ENCODE peak calls at places on chromosomes 4 and X, in nine cellular contexts. X is lower lobe of right lung, W is left ventricle myocardium inferior, V is AG04449, J is heart right ventricle, B is A549, G is BE2C, Q is PC-9, L is foreskin fibroblast. K is an unnamed sample.

GRCh38 chrX:34778961-34779360 is 121.9 kb upstream of the TMEM47 start:
- DNase-seq in X (no peak), V (peak; percentile 12), G (no peak), L (peak; percentile 74), B (no peak), Q (no peak), W (no peak), J (no peak), K (no peak)

GRCh38 chr4:121551271-121551670 is 145.5 kb downstream of the ANXA5 start:
- DNase-seq in Q (no peak), G (no peak), L (peak; percentile 66), W (no peak), X (no peak), B (no peak), V (no peak), J (no peak), K (no peak)

GRCh38 chr4:79574741-79575451 is 166.9 kb upstream of the GK2 start:
- DNase-seq in V (no peak), J (no peak), G (no peak), L (no peak), B (no peak), Q (no peak), W (no peak), X (no peak), K (no peak)

GRCh38 chr4:39664828-39665731 is 26.4 kb upstream of the SMIM14 start:
- DNase-seq in J (no peak), X (no peak), L (peak; percentile 78), V (no peak), G (no peak), B (peak; percentile 32), Q (no peak), W (no peak), K (no peak)

GRCh38 chrX:39905475-39905889 is 192.3 kb downstream of the BCOR start:
- DNase-seq in J (no peak), V (no peak), G (no peak), B (no peak), Q (no peak), W (no peak), L (peak; percentile 11), X (no peak), K (no peak)

GRCh38 chr4:109302366-109303140 is at the start of gene COL25A1:
- DNase-seq in W (peak; percentile 51), X (peak; percentile 66), Q (no peak), V (no peak), G (peak; percentile 93), B (peak; percentile 5), J (peak; percentile 53), L (peak; percentile 64), K (peak; percentile 8)

GRCh38 chr4:183398298-183399129 is 45.9 kb upstream of the CDKN2AIP start:
- DNase-seq in Q (no peak), J (peak; percentile 56), W (peak; percentile 72), G (peak; percentile 86), B (peak; percentile 63), V (no peak), L (peak; percentile 94), X (peak; percentile 83), K (peak; percentile 67)

GRCh38 chr4:45079616-45080015 is 353.3 kb upstream of the GNPDA2 start:
- DNase-seq in G (no peak), W (no peak), J (no peak), X (no peak), L (no peak), B (no peak), V (no peak), Q (no peak), K (no peak)

GRCh38 chrX:20374866-20375530 is 108.3 kb upstream of the RPS6KA3 start:
- DNase-seq in W (no peak), G (no peak), V (no peak), X (no peak), B (no peak), J (no peak), L (no peak), Q (peak; percentile 67), K (no peak)

GRCh38 chrX:9312922-9313867 is 151.7 kb upstream of the TBL1X start:
- DNase-seq in X (peak; percentile 69), B (peak; percentile 39), Q (no peak), G (peak; percentile 45), V (no peak), W (peak; percentile 31), J (peak; percentile 11), L (no peak), K (peak; percentile 20)

GRCh38 chr4:82373816-82374740 is at the start of gene HNRNPD:
- DNase-seq in J (peak; percentile 99), W (peak; percentile 98), L (peak; percentile 100), G (peak; percentile 99), X (peak; percentile 99), B (peak; percentile 99), Q (peak; percentile 93), V (peak; percentile 97), K (peak; percentile 98)
- TF ChIP-seq CTCF in J (peak; percentile 16), W (peak; percentile 21), L (no peak), G (peak; percentile 16), X (no peak), B (no peak), Q (no peak), V (no peak), K (no peak)

GRCh38 chr4:38514465-38515146 is 149.4 kb upstream of the KLF3 start:
- DNase-seq in B (no peak), J (no peak), G (no peak), Q (no peak), W (no peak), X (no peak), V (no peak), L (no peak), K (no peak)
- H3K4me3 ChIP-seq in B (no peak overlapping the region), J (no peak overlapping the region), G (no peak overlapping the region), Q (no peak overlapping the region), W (no peak overlapping the region), X (no peak overlapping the region), V (no peak overlapping the region), L (no peak overlapping the region), K (no peak overlapping the region)

GRCh38 chrX:12567857-12568256 is 223.4 kb upstream of the PRPS2 start:
- DNase-seq in W (no peak), V (no peak), X (no peak), G (no peak), L (peak; percentile 32), J (no peak), B (peak; percentile 12), Q (no peak), K (no peak)
- TF ChIP-seq CTCF in W (peak; percentile 64), V (peak; percentile 44), X (peak; percentile 49), G (peak; percentile 63), L (peak; percentile 65), J (peak; percentile 65), B (peak; percentile 48), Q (peak; percentile 60), K (peak; percentile 77)

DNA sequence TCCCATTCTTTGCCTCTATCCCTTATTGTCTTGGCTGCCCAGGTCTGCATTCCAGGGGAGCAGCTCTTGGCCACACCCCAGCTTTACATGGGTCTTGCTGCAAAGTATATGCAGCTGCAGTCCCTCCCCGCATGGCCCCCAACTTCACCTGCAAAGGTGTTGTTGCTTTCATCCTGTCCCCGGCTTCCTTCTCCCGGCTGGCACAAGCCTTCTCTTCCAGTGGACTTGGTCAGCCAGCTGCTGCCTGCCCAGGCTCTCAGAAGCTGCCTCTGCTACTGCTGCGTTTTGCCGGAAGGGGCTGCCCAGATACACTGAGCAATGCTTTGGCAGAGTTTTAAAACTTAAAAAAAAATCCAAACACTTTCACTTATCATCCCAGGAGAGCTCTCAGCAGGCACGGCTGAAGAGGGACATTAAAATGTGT is 121.2 kb upstream of the PDLIM3 start:
- DNase-seq in G (no peak), B (no peak), Q (no peak), J (peak; percentile 47), V (no peak), L (peak; percentile 20), X (no peak), W (peak; percentile 47), K (no peak)
- H3K4me3 ChIP-seq in G (no peak overlapping the region), B (no peak overlapping the region), Q (no peak overlapping the region), J (peak overlapping the region; percentile 28), V (no peak overlapping the region), L (no peak overlapping the region), X (peak overlapping the region; percentile 29), W (peak overlapping the region; percentile 56), K (no peak overlapping the region)

K was measured in GM06990.